ENCODE peak calls at places on chromosomes 13 and 19, in eight cellular contexts. Z is lower lobe of right lung, K is fibroblast of lung, C is AG04450, L is tibial nerve, R is brain microvascular endothelial cell, D is IMR-90, M is thoracic aorta. N is an unnamed sample. For H3K27me3, the result is how much of the 10 kb centered on the place peaks cover.

GRCh38 chr19:21611659-21612402 is 106.4 kb downstream of the ZNF429 start:
- DNase-seq in Z (no peak), K (no peak), C (no peak), L (no peak), R (no peak), D (no peak), M (no peak), N (no peak)

GRCh38 chr13:87709947-87710346 is 38.8 kb downstream of the SLITRK5 start:
- DNase-seq in Z (no peak), K (no peak), C (no peak), L (no peak), R (no peak), D (no peak), M (no peak), N (no peak)

GRCh38 chr19:31164666-31165265 is 184.5 kb downstream of the TSHZ3 start:
- DNase-seq in Z (no peak), K (no peak), C (no peak), L (no peak), R (no peak), D (no peak), M (no peak), N (no peak)

GRCh38 chr19:22628401-22628800 is 5.7 kb upstream of the ZNF492 start:
- DNase-seq in Z (no peak), K (no peak), C (no peak), L (no peak), R (no peak), D (no peak), M (no peak), N (no peak)

GRCh38 chr19:34996978-34997640 is 3.0 kb upstream of the GRAMD1A start:
- DNase-seq in Z (peak), K (no peak), C (no peak), L (no peak), R (no peak), D (no peak), M (no peak), N (no peak)

GRCh38 chr13:75566658-75567057 is 17.1 kb downstream of the UCHL3 start:
- DNase-seq in Z (no peak), K (peak), C (no peak), L (no peak), R (no peak), D (peak), M (no peak), N (no peak)

GRCh38 chr13:32330438-32330837 is 15.1 kb downstream of the BRCA2 start:
- DNase-seq in Z (no peak), K (peak), C (no peak), L (no peak), R (peak), D (peak), M (no peak), N (no peak)

GRCh38 chr13:50450279-50450678 is 393.2 kb downstream of the DLEU7 start:
- DNase-seq in Z (no peak), K (no peak), C (no peak), L (no peak), R (no peak), D (no peak), M (no peak), N (no peak)

GRCh38 chr13:36354842-36355241 is 8.6 kb upstream of the SPART start:
- DNase-seq in Z (no peak), K (no peak), C (no peak), L (no peak), R (no peak), D (no peak), M (no peak), N (no peak)

GRCh38 chr13:98155475-98156111 is 12.7 kb downstream of the FARP1 start:
- DNase-seq in Z (no peak), K (peak), C (no peak), L (no peak), R (peak), D (peak), M (no peak), N (no peak)

GRCh38 chr19:30165228-30165813 is 206.9 kb upstream of the ZNF536 start:
- DNase-seq in Z (no peak), K (no peak), C (no peak), L (no peak), R (no peak), D (no peak), M (no peak), N (no peak)

GRCh38 chr19:41327076-41327475 is 17.1 kb downstream of the CCDC97 start:
- DNase-seq in Z (no peak), K (no peak), C (no peak), L (no peak), R (no peak), D (no peak), M (no peak), N (no peak)

GRCh38 chr13:58960909-58961308 is 1202.8 kb downstream of the DIAPH3 start:
- DNase-seq in Z (no peak), K (peak), C (no peak), L (no peak), R (no peak), D (peak), M (no peak), N (no peak)

GRCh38 chr19:4326837-4327251 is 11.8 kb downstream of the STAP2 start:
- DNase-seq in Z (no peak), K (no peak), C (no peak), L (no peak), R (no peak), D (no peak), M (no peak), N (no peak)

GRCh38 chr19:46133101-46133627 is 8.7 kb upstream of the IGFL3 start:
- DNase-seq in Z (no peak), K (peak), C (peak), L (no peak), R (peak), D (peak), M (no peak), N (no peak)

GRCh38 chr13:52371736-52372247 is 34.2 kb downstream of the THSD1 start:
- DNase-seq in Z (no peak), K (peak), C (no peak), L (no peak), R (peak), D (peak), M (no peak), N (no peak)

DNA sequence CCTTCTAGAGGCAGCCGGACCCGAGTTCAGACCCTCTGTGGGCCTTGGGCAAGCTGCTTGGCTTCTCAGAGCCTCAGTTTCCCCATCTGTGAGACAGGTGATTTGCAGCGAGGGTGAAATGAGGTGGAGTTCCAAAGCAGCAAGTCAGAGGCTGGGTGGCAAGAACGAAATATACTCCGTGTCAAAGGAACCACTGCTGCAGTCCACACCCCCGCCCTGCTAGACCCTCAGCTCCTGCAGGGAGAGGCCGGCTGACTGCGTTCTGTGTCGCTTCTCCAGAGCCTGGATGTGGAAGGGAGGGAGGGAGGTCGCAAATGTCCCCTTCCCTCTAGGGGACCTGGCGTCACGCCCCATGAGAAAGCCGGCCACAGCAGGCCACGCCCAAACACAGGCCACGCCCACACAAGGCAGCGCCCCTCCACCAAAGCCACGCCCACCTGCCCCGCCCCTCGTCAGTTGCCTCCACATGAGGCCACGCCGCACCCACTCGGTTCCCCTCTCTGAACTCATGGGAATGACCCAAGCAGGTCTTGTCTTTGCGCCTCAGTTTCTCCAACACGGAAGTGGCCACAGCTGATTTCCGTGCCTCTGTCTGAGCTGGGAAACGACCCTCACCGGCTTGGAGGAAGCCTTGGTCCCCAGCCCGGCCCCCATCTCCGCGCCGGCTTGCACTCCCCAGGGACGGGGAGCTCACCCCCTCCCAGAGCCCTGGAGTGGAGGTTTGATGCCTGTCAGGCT is 38.3 kb upstream of the TCF3 start:
- DNase-seq in Z (peak), K (no peak), C (no peak), L (no peak), R (no peak), D (no peak), M (no peak), N (no peak)
- H3K4me3 ChIP-seq in Z (no peak), K (no peak), C (no peak), L (no peak), R (no peak), D (no peak), M (no peak), N (no peak)

GRCh38 chr13:45933203-45934014 is 81.9 kb upstream of the SIAH3 start:
- DNase-seq in Z (no peak), K (no peak), C (no peak), L (no peak), R (no peak), D (no peak), M (no peak), N (no peak)

GRCh38 chr13:45932611-45933182 is 81.1 kb upstream of the SIAH3 start:
- DNase-seq in Z (no peak), K (no peak), C (no peak), L (no peak), R (no peak), D (no peak), M (no peak), N (no peak)

GRCh38 chr13:45928843-45929242 is 77.3 kb upstream of the SIAH3 start:
- DNase-seq in Z (no peak), K (peak), C (no peak), L (no peak), R (no peak), D (no peak), M (no peak), N (no peak)

GRCh38 chr13:45932172-45932571 is 80.6 kb upstream of the SIAH3 start:
- DNase-seq in Z (no peak), K (no peak), C (no peak), L (no peak), R (no peak), D (no peak), M (no peak), N (no peak)

GRCh38 chr13:45931211-45931610 is 79.7 kb upstream of the SIAH3 start:
- DNase-seq in Z (no peak), K (no peak), C (no peak), L (no peak), R (no peak), D (no peak), M (no peak), N (no peak)
- H3K27me3 ChIP-seq in Z (under half), K (under half), C (under half), L (under half), R (under half), D (under half), M (under half), N (under half)

GRCh38 chr13:109151696-109152095 is 522.3 kb downstream of the MYO16 start:
- DNase-seq in Z (no peak), K (peak), C (no peak), L (no peak), R (peak), D (no peak), M (no peak), N (no peak)

GRCh38 chr13:109152941-109153340 is 523.5 kb downstream of the MYO16 start:
- DNase-seq in Z (no peak), K (no peak), C (no peak), L (no peak), R (no peak), D (no peak), M (no peak), N (no peak)

GRCh38 chr13:109151255-109151654 is 521.8 kb downstream of the MYO16 start:
- DNase-seq in Z (no peak), K (no peak), C (no peak), L (no peak), R (no peak), D (no peak), M (no peak), N (no peak)

GRCh38 chr13:109152311-109152820 is 523.0 kb downstream of the MYO16 start:
- DNase-seq in Z (no peak), K (no peak), C (no peak), L (no peak), R (no peak), D (no peak), M (no peak), N (no peak)

DNA sequence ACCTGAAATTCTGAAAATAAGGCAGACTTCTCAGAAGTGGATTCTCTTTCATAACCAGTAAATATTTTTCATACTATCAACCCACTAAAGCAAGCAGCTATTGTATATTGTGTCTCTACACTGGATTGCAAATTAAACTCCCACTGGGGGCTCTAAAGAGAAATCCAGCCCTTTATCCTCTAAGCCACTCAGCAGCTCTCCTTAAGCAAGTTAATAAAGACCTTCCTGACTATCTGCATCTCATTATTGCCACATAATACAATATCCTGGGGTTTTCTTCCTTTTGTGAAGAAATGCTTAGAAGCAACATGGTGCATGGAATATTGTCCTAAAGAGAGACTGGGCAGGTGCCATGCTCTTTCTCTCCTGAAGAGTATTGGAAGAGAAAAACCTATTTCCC is 521.3 kb downstream of the MYO16 start:
- DNase-seq in Z (no peak), K (no peak), C (no peak), L (no peak), R (no peak), D (no peak), M (no peak), N (no peak)
- TF ChIP-seq CTCF in Z (no peak), K (no peak), C (no peak), L (no peak), R (no peak), D (no peak), M (no peak), N (no peak)

DNA sequence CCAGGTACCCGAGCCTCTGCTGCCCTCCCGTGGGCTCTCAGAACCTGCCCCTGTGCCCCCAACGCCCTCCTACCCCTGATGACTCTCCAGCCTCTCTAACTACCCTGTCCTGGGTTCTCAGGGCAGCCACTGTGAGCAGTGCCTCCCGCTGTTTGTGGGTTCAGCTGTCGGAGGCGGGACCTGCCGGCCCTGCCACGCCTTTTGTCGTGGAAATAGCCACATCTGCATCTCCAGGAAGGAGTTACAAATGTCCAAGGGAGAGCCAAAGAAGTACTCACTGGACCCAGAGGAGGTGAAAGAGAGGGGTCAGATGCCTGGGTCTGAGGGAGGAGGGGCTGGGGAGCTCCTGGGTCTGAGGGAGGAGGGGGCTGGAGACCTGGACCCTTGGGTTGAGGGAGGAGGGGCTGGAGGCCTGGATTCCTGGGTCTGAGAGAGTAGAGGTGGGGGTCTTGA is 20.0 kb downstream of the CNFN start:
- DNase-seq in Z (no peak), K (no peak), C (no peak), L (no peak), R (no peak), D (no peak), M (no peak), N (no peak)
- H3K4me3 ChIP-seq in Z (no peak), K (no peak), C (no peak), L (no peak), R (no peak), D (no peak), M (no peak), N (no peak)

DNA sequence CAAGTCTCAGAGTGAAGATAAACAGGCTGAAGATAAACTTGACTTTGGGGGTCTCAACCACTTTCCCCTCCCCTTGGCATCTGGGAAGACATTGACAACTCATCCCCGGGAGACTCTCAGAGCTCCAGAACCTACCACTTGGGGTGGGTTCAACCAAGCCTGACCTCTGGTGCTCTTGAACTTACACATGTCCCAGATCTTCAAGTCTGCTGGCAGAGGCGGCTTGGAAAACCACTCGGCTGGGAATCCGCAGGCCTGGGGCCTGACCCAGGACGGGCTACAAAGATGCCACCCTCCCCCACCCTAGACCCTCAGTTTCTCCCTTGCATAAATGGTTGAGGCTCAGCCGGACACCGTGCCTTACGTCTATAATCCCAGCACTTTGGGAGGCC is 512 bp downstream of the LRRC8E start:
- DNase-seq in Z (no peak), K (no peak), C (no peak), L (no peak), R (no peak), D (no peak), M (no peak), N (no peak)
- H3K27me3 ChIP-seq in Z (under half), K (under half), C (under half), L (half or more), R (under half), D (under half), M (under half), N (under half)

GRCh38 chr13:76939215-76939614 is 9.1 kb upstream of the ACOD1 start:
- DNase-seq in Z (no peak), K (peak), C (no peak), L (no peak), R (no peak), D (peak), M (no peak), N (no peak)

GRCh38 chr13:76942363-76942762 is 5.9 kb upstream of the ACOD1 start:
- DNase-seq in Z (no peak), K (no peak), C (no peak), L (no peak), R (no peak), D (no peak), M (no peak), N (no peak)

GRCh38 chr13:76937416-76937815 is 10.9 kb upstream of the ACOD1 start:
- DNase-seq in Z (no peak), K (peak), C (peak), L (no peak), R (peak), D (peak), M (no peak), N (no peak)

GRCh38 chr13:76934671-76935070 is 13.6 kb upstream of the ACOD1 start:
- DNase-seq in Z (no peak), K (peak), C (no peak), L (no peak), R (no peak), D (no peak), M (no peak), N (no peak)

GRCh38 chr13:76936736-76937135 is 11.6 kb upstream of the ACOD1 start:
- DNase-seq in Z (no peak), K (peak), C (no peak), L (no peak), R (no peak), D (no peak), M (no peak), N (no peak)
- TF ChIP-seq CTCF in Z (no peak), K (no peak), C (no peak), L (no peak), R (no peak), D (no peak), M (no peak), N (no peak)

DNA sequence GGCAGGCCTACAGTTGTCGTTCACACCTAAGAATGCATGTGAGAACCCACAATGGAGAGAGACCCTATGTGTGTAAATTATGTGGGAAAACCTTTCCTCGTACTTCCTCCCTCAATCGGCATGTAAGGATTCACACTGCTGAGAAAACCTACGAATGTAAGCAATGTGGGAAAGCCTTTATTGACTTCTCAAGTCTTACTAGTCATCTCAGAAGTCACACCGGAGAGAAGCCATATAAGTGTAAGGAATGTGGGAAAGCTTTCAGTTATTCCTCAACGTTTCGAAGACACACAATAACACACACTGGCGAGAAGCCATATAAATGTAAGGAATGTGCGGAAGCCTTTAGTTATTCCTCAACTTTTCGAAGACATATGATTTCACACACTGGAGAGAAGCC is 11.3 kb downstream of the ZNF555 start:
- DNase-seq in Z (no peak), K (peak), C (no peak), L (no peak), R (no peak), D (no peak), M (no peak), N (no peak)
- H3K4me3 ChIP-seq in Z (no peak), K (no peak), C (no peak), L (no peak), R (no peak), D (no peak), M (peak), N (no peak)